ENCODE peak calls at places on chromosome 18, in six cellular contexts. P, A, Q, B, V and E are unnamed samples.

GRCh38 chr18:2513616-2514015 is 57.7 kb downstream of the METTL4 start:
- DNase-seq in P (no peak), B (no peak), Q (no peak), V (no peak), A (peak), E (no peak)

GRCh38 chr18:59575995-59576394 is 121.2 kb downstream of the CCBE1 start:
- DNase-seq in Q (no peak), B (no peak), V (no peak), P (no peak), A (no peak), E (no peak)

GRCh38 chr18:74745658-74746403 is 148.2 kb downstream of the ZNF407 start:
- DNase-seq in Q (no peak), A (peak), P (no peak), V (no peak), B (no peak), E (no peak)

GRCh38 chr18:26405190-26405781 is 143.1 kb downstream of the KCTD1 start:
- DNase-seq in Q (peak), V (no peak), P (no peak), B (peak), A (peak), E (no peak)

GRCh38 chr18:78777992-78778391 is 201.6 kb upstream of the SALL3 start:
- DNase-seq in B (peak), A (no peak), Q (no peak), V (no peak), P (no peak), E (no peak)

GRCh38 chr18:63319383-63320040 is at the start of gene BCL2:
- DNase-seq in Q (peak), V (no peak), P (no peak), B (no peak), A (peak), E (no peak)

GRCh38 chr18:64474751-64475150 is 325.9 kb upstream of the LINC00305 start:
- DNase-seq in B (no peak), P (no peak), A (no peak), V (no peak), Q (no peak), E (no peak)

GRCh38 chr18:58780045-58780444 is 84.6 kb upstream of the ZNF532 start:
- DNase-seq in B (no peak), Q (no peak), A (no peak), V (no peak), P (no peak), E (no peak)

GRCh38 chr18:13308369-13308768 is 89.8 kb downstream of the LDLRAD4 start:
- DNase-seq in Q (no peak), B (no peak), P (no peak), V (no peak), A (no peak), E (no peak)

GRCh38 chr18:61606759-61607158 is 273.5 kb downstream of the CDH20 start:
- DNase-seq in V (peak), B (peak), A (peak), P (no peak), Q (no peak), E (no peak)

GRCh38 chr18:27415495-27415894 is 230.4 kb upstream of the CHST9 start:
- DNase-seq in B (no peak), A (no peak), Q (no peak), V (no peak), P (no peak), E (no peak)

GRCh38 chr18:25289040-25289631 is 62.8 kb downstream of the ZNF521 start:
- DNase-seq in Q (no peak), P (no peak), A (peak), V (no peak), B (no peak), E (no peak)

GRCh38 chr18:79695269-79695668 is 15.7 kb downstream of the CTDP1 start:
- DNase-seq in A (peak), V (no peak), P (no peak), Q (no peak), B (no peak), E (no peak)

GRCh38 chr18:67092141-67092540 is 424.4 kb downstream of the DSEL start:
- DNase-seq in V (no peak), P (no peak), Q (no peak), A (no peak), B (no peak), E (no peak)

GRCh38 chr18:23732439-23732838 is 43.2 kb downstream of the LAMA3 start:
- DNase-seq in Q (no peak), V (no peak), P (no peak), A (no peak), B (no peak), E (no peak)

GRCh38 chr18:58495202-58495601 is 133.7 kb downstream of the ALPK2 start:
- DNase-seq in B (no peak), P (no peak), A (no peak), V (no peak), Q (no peak), E (no peak)

GRCh38 chr18:55398858-55399257 is 189.1 kb downstream of the TCF4 start:
- DNase-seq in P (no peak), B (no peak), Q (no peak), A (no peak), V (no peak), E (no peak)

GRCh38 chr18:66346833-66347595 is 256.9 kb downstream of the CDH19 start:
- DNase-seq in P (no peak), V (no peak), A (no peak), Q (no peak), B (no peak), E (no peak)

GRCh38 chr18:79402977-79403722 is 7.4 kb downstream of the NFATC1 start:
- DNase-seq in V (peak), Q (no peak), A (no peak), B (peak), P (no peak), E (no peak)

GRCh38 chr18:3499498-3499897 is 49.5 kb downstream of the TGIF1 start:
- DNase-seq in A (no peak), V (no peak), P (no peak), Q (no peak), B (no peak), E (no peak)

GRCh38 chr18:79634186-79634585 is 45.4 kb upstream of the CTDP1 start:
- DNase-seq in B (no peak), A (no peak), Q (no peak), P (no peak), V (no peak), E (no peak)

GRCh38 chr18:57141208-57142129 is 5.4 kb upstream of the BOD1L2 start:
- DNase-seq in Q (no peak), B (peak), V (no peak), P (no peak), A (no peak), E (no peak)

GRCh38 chr18:48835745-48836191 is 115.0 kb downstream of the SMAD7 start:
- DNase-seq in B (no peak), Q (no peak), P (peak), V (peak), A (no peak), E (no peak)

GRCh38 chr18:46731316-46731715 is 25.5 kb downstream of the ST8SIA5 start:
- DNase-seq in Q (no peak), A (no peak), B (no peak), P (no peak), V (no peak), E (no peak)

GRCh38 chr18:49764032-49764431 is 49.3 kb downstream of the ACAA2 start:
- DNase-seq in A (peak), B (no peak), Q (no peak), V (no peak), P (no peak), E (no peak)

GRCh38 chr18:48834421-48835011 is 116.2 kb downstream of the SMAD7 start:
- DNase-seq in A (peak), P (peak), B (peak), Q (peak), V (peak), E (peak)

GRCh38 chr18:61697306-61697909 is 195.4 kb downstream of the RNF152 start:
- DNase-seq in P (no peak), V (no peak), A (no peak), B (no peak), Q (no peak), E (no peak)

GRCh38 chr18:32974421-32975165 is 201.8 kb upstream of the KLHL14 start:
- DNase-seq in A (no peak), V (no peak), Q (peak), P (no peak), B (no peak), E (no peak)

GRCh38 chr18:73739098-73739497 is 408.5 kb downstream of the FBXO15 start:
- DNase-seq in P (no peak), Q (no peak), B (no peak), A (no peak), V (no peak), E (no peak)

GRCh38 chr18:80246656-80247402 is 485 bp downstream of the PARD6G start:
- DNase-seq in A (no peak), B (no peak), V (no peak), Q (no peak), P (no peak), E (no peak)

GRCh38 chr18:72762505-72763122 is 105.2 kb downstream of the NETO1 start:
- DNase-seq in A (peak), P (no peak), V (no peak), Q (peak), B (no peak), E (no peak)

GRCh38 chr18:23126352-23127056 is 8.8 kb upstream of the CABLES1 start:
- DNase-seq in B (no peak), P (no peak), A (no peak), V (peak), Q (no peak), E (no peak)

GRCh38 chr18:48529796-48530195 is 9.0 kb upstream of the CTIF start:
- DNase-seq in P (no peak), B (no peak), Q (no peak), V (no peak), A (peak), E (no peak)

GRCh38 chr18:69996951-69997798 is 49.5 kb upstream of the CD226 start:
- DNase-seq in A (no peak), V (no peak), B (no peak), P (no peak), Q (no peak), E (no peak)

GRCh38 chr18:582465-582864 is 2.3 kb downstream of the CETN1 start:
- DNase-seq in V (no peak), Q (no peak), P (no peak), B (peak), A (no peak), E (no peak)

GRCh38 chr18:54958711-54959625 is at the start of gene CCDC68:
- DNase-seq in V (no peak), Q (no peak), B (peak), A (no peak), P (no peak), E (no peak)

GRCh38 chr18:80109676-80110078 is 615 bp downstream of the ADNP2 start:
- DNase-seq in A (peak), Q (peak), V (peak), P (no peak), B (peak), E (no peak)

GRCh38 chr18:48079885-48080284 is 149.4 kb upstream of the SMAD2 start:
- DNase-seq in V (no peak), P (no peak), B (no peak), A (no peak), Q (no peak), E (no peak)

DNA sequence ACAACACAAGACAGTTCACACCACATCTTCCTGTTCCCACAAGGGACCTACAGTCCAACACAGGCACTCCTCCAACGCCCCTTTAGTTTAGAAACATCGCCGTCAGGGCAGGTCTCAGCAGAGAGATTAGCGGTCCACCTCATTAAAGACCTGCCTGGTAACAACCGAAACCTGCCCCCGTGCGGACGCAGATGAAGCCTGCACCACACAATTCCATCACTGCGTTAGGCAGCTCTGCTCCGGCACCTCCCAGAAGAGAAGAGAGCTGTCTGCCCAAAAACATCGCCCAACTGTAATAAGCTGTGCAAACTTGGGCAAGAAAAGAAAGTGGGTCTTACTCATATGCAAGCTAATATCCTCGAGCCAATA is 32.7 kb downstream of the ZNF516 start:
- DNase-seq in Q (no peak), V (peak), A (no peak), B (no peak), P (no peak), E (no peak)
- TF ChIP-seq CTCF in Q (no peak), V (no peak), A (no peak), B (no peak), P (no peak), E (no peak)

GRCh38 chr18:12046751-12047335 is 46.8 kb upstream of the ANKRD62 start:
- DNase-seq in V (no peak), Q (no peak), P (no peak), B (no peak), A (no peak), E (no peak)
- TF ChIP-seq CTCF in V (no peak), Q (no peak), P (no peak), B (no peak), A (peak), E (no peak)

GRCh38 chr18:6732952-6733351 is 3.4 kb downstream of the ARHGAP28 start:
- DNase-seq in B (no peak), P (no peak), Q (no peak), V (no peak), A (no peak), E (no peak)
- TF ChIP-seq CTCF in B (no peak), P (no peak), Q (no peak), V (no peak), A (no peak), E (no peak)

DNA sequence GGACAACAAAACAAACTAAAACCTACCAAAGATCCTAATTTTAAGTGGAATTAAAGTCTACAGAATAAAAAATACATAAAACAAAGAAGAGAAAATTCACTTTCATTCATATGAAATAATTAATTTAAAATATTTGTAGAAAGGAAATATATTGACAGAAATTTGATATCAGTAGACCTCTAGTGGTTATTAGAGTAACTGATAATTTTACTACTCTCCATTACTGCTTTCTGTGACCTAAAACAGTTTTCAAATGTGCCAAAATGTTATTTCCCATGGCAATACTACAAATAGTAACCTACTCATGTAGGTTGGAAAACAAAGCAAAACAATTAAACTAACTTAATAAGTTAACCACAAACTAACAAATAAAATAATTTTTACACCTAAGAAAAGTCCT is 147.1 kb downstream of the NOL4 start:
- DNase-seq in V (no peak), P (no peak), Q (no peak), A (no peak), B (no peak), E (no peak)
- TF ChIP-seq CTCF in V (no peak), P (no peak), Q (peak), A (no peak), B (no peak), E (no peak)